ENCODE peak calls at places on chromosomes 7 and 10, in four cellular contexts. X is tibial artery, W is foreskin keratinocyte, D is RWPE1. S is an unnamed sample.

GRCh38 chr10:37304036-37304435 is 178.6 kb downstream of the ANKRD30A start:
- DNase-seq in X (no peak), W (no peak), D (no peak), S (no peak)

GRCh38 chr7:140003913-140004382 is 58.8 kb downstream of the PARP12 start:
- DNase-seq in X (no peak), W (peak), D (peak), S (no peak)

GRCh38 chr7:135204876-135205275 is 6.5 kb downstream of the WDR91 start:
- DNase-seq in X (no peak), W (peak), D (peak), S (no peak)

GRCh38 chr7:107920048-107920772 is 29.2 kb downstream of the DLD start:
- DNase-seq in X (no peak), W (no peak), D (no peak), S (no peak)

GRCh38 chr10:132461683-132462231 is 64.8 kb downstream of the PWWP2B start:
- DNase-seq in X (no peak), W (no peak), D (no peak), S (no peak)

GRCh38 chr7:44286618-44287487 is 38.5 kb downstream of the CAMK2B start:
- DNase-seq in X (peak), W (no peak), D (no peak), S (peak)

GRCh38 chr10:117222552-117223412 is 18.1 kb upstream of the SLC18A2 start:
- DNase-seq in X (no peak), W (no peak), D (no peak), S (no peak)

GRCh38 chr10:30704016-30704600 is 74.6 kb upstream of the LYZL2 start:
- DNase-seq in X (no peak), W (no peak), D (no peak), S (no peak)

GRCh38 chr7:76011437-76011836 is 17.0 kb upstream of the TMEM120A start:
- DNase-seq in X (no peak), W (no peak), D (no peak), S (no peak)

GRCh38 chr7:11706666-11707605 is 125.1 kb downstream of the THSD7A start:
- DNase-seq in X (no peak), W (peak), D (no peak), S (no peak)

GRCh38 chr10:104315486-104315921 is 22.8 kb downstream of the ITPRIP start:
- DNase-seq in X (no peak), W (no peak), D (no peak), S (no peak)

GRCh38 chr7:112937651-112938390 is 147.6 kb upstream of the TMEM168 start:
- DNase-seq in X (no peak), W (peak), D (no peak), S (no peak)

GRCh38 chr7:2687338-2687869 is 598 bp upstream of the AMZ1 start:
- DNase-seq in X (no peak), W (no peak), D (no peak), S (no peak)

GRCh38 chr10:34834274-34834673 is 19.2 kb upstream of the PARD3 start:
- DNase-seq in X (no peak), W (no peak), D (no peak), S (no peak)

GRCh38 chr7:2242541-2243482 is 786 bp downstream of the NUDT1 start:
- DNase-seq in X (no peak), W (peak), D (peak), S (no peak)

GRCh38 chr10:3805791-3806381 is 20.9 kb upstream of the KLF6 start:
- DNase-seq in X (peak), W (peak), D (no peak), S (no peak)

GRCh38 chr7:17307969-17308648 is 9.7 kb downstream of the AHR start:
- DNase-seq in X (no peak), W (no peak), D (no peak), S (no peak)

GRCh38 chr7:128387663-128388485 is 21.9 kb downstream of the IMPDH1 start:
- DNase-seq in X (peak), W (peak), D (peak), S (peak)

GRCh38 chr7:111789880-111790279 is 227.6 kb upstream of the IMMP2L start:
- DNase-seq in X (no peak), W (no peak), D (no peak), S (no peak)

GRCh38 chr7:127650842-127651555 is 995 bp upstream of the SND1 start:
- DNase-seq in X (no peak), W (no peak), D (peak), S (no peak)

GRCh38 chr10:110668443-110668842 is 24.3 kb downstream of the RBM20 start:
- DNase-seq in X (no peak), W (no peak), D (no peak), S (no peak)

GRCh38 chr10:99843310-99843709 is 60.9 kb downstream of the ABCC2 start:
- DNase-seq in X (no peak), W (no peak), D (no peak), S (no peak)

GRCh38 chr7:70711441-70711840 is 420.5 kb upstream of the GALNT17 start:
- DNase-seq in X (no peak), W (no peak), D (no peak), S (no peak)

GRCh38 chr7:84041649-84042048 is 152.9 kb downstream of the SEMA3A start:
- DNase-seq in X (no peak), W (no peak), D (no peak), S (no peak)

GRCh38 chr7:78716876-78717275 is 736.6 kb downstream of the MAGI2 start:
- DNase-seq in X (no peak), W (no peak), D (no peak), S (no peak)

GRCh38 chr7:16528520-16528919 is 1.9 kb downstream of the LRRC72 start:
- DNase-seq in X (no peak), W (peak), D (no peak), S (no peak)

GRCh38 chr10:89118091-89118490 is 89.0 kb downstream of the CH25H start:
- DNase-seq in X (no peak), W (peak), D (peak), S (no peak)

GRCh38 chr7:80771523-80771922 is 133.1 kb downstream of the CD36 start:
- DNase-seq in X (no peak), W (no peak), D (no peak), S (no peak)

GRCh38 chr10:28179006-28179405 is 123.9 kb downstream of the MPP7 start:
- DNase-seq in X (no peak), W (no peak), D (no peak), S (no peak)

GRCh38 chr10:46309511-46310142 is 22.8 kb downstream of the ANTXRL start:
- DNase-seq in X (no peak), W (no peak), D (no peak), S (no peak)

GRCh38 chr10:90171014-90171722 is 469.8 kb downstream of the KIF20B start:
- DNase-seq in X (no peak), W (no peak), D (no peak), S (no peak)

GRCh38 chr7:117269895-117270294 is 53.0 kb downstream of the WNT2 start:
- DNase-seq in X (no peak), W (peak), D (peak), S (no peak)

GRCh38 chr10:74932648-74933047 is 106.2 kb downstream of the KAT6B start:
- DNase-seq in X (peak), W (no peak), D (no peak), S (peak)

GRCh38 chr10:8418631-8419030 is 364.1 kb downstream of the GATA3 start:
- DNase-seq in X (no peak), W (no peak), D (no peak), S (no peak)

GRCh38 chr10:15528478-15529239 is 157.6 kb upstream of the FAM171A1 start:
- DNase-seq in X (no peak), W (no peak), D (no peak), S (no peak)

DNA sequence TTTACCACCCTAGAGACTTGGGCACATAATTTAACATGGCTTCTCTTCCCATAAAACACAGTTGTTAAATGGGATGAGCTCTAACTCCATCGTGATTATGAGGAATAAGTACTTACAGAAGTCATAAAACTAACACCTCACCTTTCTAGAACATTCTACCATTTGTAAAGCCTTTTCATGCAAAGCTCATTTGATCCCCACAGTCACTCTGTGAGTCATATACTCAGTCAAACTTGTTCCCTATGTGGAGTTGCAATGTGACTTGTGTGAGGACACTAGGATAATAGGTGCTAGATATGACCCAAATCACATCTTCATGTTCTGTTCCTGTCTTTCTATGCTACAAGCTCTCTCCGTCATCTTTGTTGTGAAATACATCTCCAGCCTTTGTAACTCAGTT is 371.7 kb downstream of the WDR11 start:
- DNase-seq in X (no peak), W (no peak), D (no peak), S (no peak)
- H3K27ac ChIP-seq in X (no peak), W (no peak), D (no peak), S (no peak)

GRCh38 chr7:19017374-19017773 is 100.1 kb downstream of the TWIST1 start:
- DNase-seq in X (no peak), W (no peak), D (no peak), S (no peak)
- TF ChIP-seq CTCF in X (no peak), W (no peak), D (no peak), S (peak)

GRCh38 chr10:114260366-114260765 is 21.3 kb downstream of the VWA2 start:
- DNase-seq in X (no peak), W (no peak), D (no peak), S (no peak)

GRCh38 chr10:114258274-114258840 is 19.3 kb downstream of the VWA2 start:
- DNase-seq in X (no peak), W (no peak), D (no peak), S (no peak)

GRCh38 chr10:114261116-114261515 is 22.1 kb downstream of the VWA2 start:
- DNase-seq in X (no peak), W (peak), D (no peak), S (no peak)

GRCh38 chr10:114257488-114257887 is 18.4 kb downstream of the VWA2 start:
- DNase-seq in X (no peak), W (no peak), D (no peak), S (no peak)

GRCh38 chr10:114259825-114260224 is 20.8 kb downstream of the VWA2 start:
- DNase-seq in X (peak), W (no peak), D (no peak), S (no peak)
- H3K27ac ChIP-seq in X (no peak), W (no peak), D (no peak), S (no peak)

GRCh38 chr10:112653851-112654250 is 206.8 kb downstream of the VTI1A start:
- DNase-seq in X (no peak), W (no peak), D (no peak), S (no peak)
- TF ChIP-seq CTCF in X (no peak), W (no peak), D (no peak), S (no peak)

DNA sequence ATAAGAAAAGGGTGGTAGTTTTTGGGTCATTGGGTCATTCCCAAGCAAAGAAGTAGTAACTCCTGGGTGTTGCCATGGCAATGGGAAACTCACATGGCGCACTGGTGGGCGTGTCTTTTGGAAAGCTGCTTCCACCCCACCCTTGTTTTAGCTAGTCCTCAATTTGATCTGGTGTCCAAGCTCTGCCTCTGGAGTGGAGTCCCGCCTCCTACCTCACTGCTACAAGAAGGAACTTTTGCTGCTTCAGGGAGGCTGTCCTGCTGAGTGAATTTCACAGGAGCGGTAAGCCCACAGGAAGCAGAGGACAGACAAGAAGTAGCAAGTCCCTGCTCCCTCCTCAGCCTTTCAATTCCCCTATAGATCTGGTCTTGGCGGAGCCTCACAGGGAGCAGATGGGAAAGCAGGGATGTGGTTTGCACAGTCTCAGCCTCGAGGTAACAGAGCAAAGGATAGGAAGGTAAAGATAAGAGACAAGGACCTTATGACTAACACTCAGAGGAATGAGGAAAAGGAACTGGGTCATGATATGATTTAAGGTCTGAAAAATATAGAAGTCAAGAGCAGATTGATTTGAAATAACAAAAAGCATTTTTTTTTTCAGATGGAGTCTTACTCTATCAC is 700.3 kb downstream of the TNS3 start:
- DNase-seq in X (no peak), W (peak), D (no peak), S (no peak)
- H3K27ac ChIP-seq in X (no peak), W (no peak), D (no peak), S (no peak)

GRCh38 chr10:115831025-115831424 is 442.0 kb downstream of the GFRA1 start:
- DNase-seq in X (no peak), W (no peak), D (no peak), S (no peak)

GRCh38 chr10:115827180-115827579 is 445.8 kb downstream of the GFRA1 start:
- DNase-seq in X (no peak), W (no peak), D (no peak), S (no peak)

GRCh38 chr10:115830260-115830970 is 442.6 kb downstream of the GFRA1 start:
- DNase-seq in X (no peak), W (peak), D (no peak), S (no peak)

GRCh38 chr10:115827650-115828049 is 445.4 kb downstream of the GFRA1 start:
- DNase-seq in X (no peak), W (no peak), D (no peak), S (no peak)

DNA sequence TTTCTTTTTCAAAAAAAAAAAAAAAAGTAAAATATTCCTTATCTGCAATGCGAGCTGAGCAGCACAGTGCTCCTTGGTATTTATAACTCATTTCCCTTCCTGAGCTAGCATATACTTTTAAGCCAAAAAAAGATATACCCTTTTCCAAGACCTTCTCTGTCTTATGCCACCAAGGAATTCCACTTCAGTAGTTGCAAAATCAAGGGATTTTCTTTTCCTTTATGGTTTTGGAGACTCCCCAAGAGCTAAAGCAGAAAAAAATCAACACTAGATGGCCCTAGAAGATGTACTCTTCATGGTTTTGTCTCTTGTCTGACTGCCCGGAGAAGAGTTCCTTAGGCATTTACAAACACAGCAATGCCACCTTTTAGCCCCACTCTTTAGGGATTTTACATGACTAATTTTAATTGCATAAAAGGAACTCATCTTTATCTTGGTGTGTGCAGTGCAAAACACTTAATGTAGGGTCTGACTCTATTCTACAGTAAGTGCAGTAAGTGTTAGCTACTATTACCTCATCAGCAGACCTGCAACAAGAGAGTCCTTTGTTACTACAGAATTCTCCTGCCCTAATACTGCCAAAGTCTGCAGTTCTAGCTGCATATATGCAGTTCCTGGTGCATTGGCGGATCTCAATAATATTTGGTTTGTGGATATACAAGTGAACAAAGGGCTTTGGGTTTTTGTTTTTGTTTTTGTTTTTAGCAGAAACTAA is 443.3 kb downstream of the GFRA1 start:
- DNase-seq in X (no peak), W (peak), D (no peak), S (no peak)
- TF ChIP-seq CTCF in X (no peak), W (peak), D (no peak), S (peak)

GRCh38 chr10:119025776-119026175 is 3.7 kb upstream of the NANOS1 start:
- DNase-seq in X (no peak), W (no peak), D (no peak), S (no peak)

GRCh38 chr10:119025336-119025735 is 4.2 kb upstream of the NANOS1 start:
- DNase-seq in X (peak), W (peak), D (peak), S (no peak)

GRCh38 chr10:119022846-119023552 is 6.5 kb upstream of the NANOS1 start:
- DNase-seq in X (no peak), W (peak), D (peak), S (no peak)

GRCh38 chr10:119024882-119025281 is 4.6 kb upstream of the NANOS1 start:
- DNase-seq in X (no peak), W (no peak), D (no peak), S (no peak)

DNA sequence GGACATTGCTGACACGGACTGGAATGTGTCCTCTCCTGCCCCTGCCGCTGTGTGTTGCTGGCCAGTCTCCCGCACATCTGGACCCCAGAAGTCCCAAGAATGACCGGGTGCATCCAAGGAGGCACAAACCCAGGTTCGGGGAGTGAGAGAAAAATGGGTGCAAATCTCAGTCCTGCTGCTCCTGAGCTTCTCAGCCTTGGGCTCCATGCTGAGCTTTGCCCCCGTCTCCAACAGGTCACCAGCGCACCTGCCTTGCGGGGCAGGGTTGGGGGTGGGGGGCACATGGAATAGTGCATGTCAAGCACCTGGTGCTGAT is 6.0 kb upstream of the NANOS1 start:
- DNase-seq in X (no peak), W (no peak), D (no peak), S (no peak)
- H3K27ac ChIP-seq in X (peak), W (no peak), D (peak), S (no peak)

DNA sequence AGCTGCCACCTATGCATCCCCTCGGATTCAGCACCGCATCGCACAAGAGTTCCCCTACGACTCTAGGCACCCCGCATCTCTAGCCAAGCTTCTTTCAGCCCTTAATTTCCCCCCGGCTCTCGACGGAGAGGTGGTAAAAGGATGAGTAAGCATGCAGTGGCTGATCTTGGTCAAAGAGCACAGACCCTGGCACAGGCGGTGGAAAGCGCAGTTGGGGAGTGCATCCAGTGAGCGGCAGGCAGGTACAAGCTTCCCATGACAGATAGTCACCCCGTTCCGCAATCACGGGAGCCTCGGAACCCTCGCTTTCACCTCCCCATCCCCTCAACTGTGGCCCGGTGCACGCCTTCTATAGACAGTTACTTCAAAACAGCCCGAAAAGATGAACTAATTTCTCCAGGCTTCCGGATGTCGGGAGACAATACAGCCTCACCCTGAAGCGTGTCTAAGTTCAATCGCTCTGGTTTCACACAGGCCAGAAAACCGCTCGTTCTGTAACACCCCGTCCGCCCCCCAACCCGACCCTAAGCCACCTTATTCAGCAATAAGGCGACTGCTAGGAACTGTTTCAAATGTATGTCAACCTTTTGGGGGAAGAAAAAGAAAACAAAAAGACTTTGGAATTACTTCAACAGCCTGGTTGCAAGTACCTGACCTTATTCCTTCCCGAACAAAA is 1.5 kb downstream of the RHEB start:
- DNase-seq in X (peak), W (peak), D (no peak), S (no peak)
- TF ChIP-seq CTCF in X (no peak), W (peak), D (no peak), S (no peak)

GRCh38 chr10:124086787-124087671 is 6.4 kb downstream of the CHST15 start:
- DNase-seq in X (no peak), W (no peak), D (no peak), S (no peak)
- H3K27ac ChIP-seq in X (no peak), W (no peak), D (peak), S (no peak)

GRCh38 chr10:64535131-64535867 is 1014.1 kb downstream of the REEP3 start:
- DNase-seq in X (no peak), W (no peak), D (no peak), S (no peak)

GRCh38 chr10:64537931-64538330 is 1016.7 kb downstream of the REEP3 start:
- DNase-seq in X (no peak), W (no peak), D (no peak), S (no peak)

GRCh38 chr10:64534616-64535015 is 1013.4 kb downstream of the REEP3 start:
- DNase-seq in X (no peak), W (no peak), D (no peak), S (no peak)

GRCh38 chr10:64537112-64537511 is 1015.9 kb downstream of the REEP3 start:
- DNase-seq in X (no peak), W (no peak), D (no peak), S (no peak)
- TF ChIP-seq CTCF in X (no peak), W (no peak), D (no peak), S (peak)

S was measured in dorsolateral prefrontal cortex.